ENCODE peak calls at places on chromosomes 11 and 22, in seven cellular contexts. N is breast epithelium, L is esophagus squamous epithelium, I is IMR-90, O is A549, F is cardiac fibroblast, C is left ventricle myocardium inferior. P is an unnamed sample.

GRCh38 chr11:121466063-121466794 is 13.5 kb upstream of the SORL1-AS1 start:
- DNase-seq in N (peak), C (peak), L (no peak), O (peak), F (peak), I (peak), P (peak)

GRCh38 chr11:61791737-61792309 is 576 bp downstream of the TMEM258 start:
- DNase-seq in L (no peak), O (peak), F (peak), N (peak), C (peak), I (peak), P (peak)

GRCh38 chr11:867856-868358 is 25.3 kb downstream of the TSPAN4 start:
- DNase-seq in I (no peak), F (no peak), N (no peak), O (no peak), L (no peak), C (no peak), P (no peak)

GRCh38 chr11:15178214-15178613 is 63.5 kb downstream of the INSC start:
- DNase-seq in N (no peak), I (no peak), C (no peak), O (no peak), F (no peak), L (no peak), P (no peak)

GRCh38 chr11:128052912-128053641 is 534.3 kb downstream of the ETS1 start:
- DNase-seq in L (no peak), F (peak), N (no peak), O (no peak), C (no peak), I (peak), P (peak)

GRCh38 chr11:70099578-70100282 is 21.6 kb downstream of the ANO1 start:
- DNase-seq in N (no peak), O (no peak), F (no peak), L (no peak), I (peak), C (no peak), P (peak)

GRCh38 chr11:76657139-76657823 is 13.3 kb downstream of the LRRC32 start:
- DNase-seq in F (no peak), N (peak), L (no peak), O (no peak), C (no peak), I (no peak), P (no peak)

GRCh38 chr11:128266893-128267292 is 320.5 kb downstream of the ETS1 start:
- DNase-seq in N (no peak), O (no peak), L (no peak), F (no peak), C (no peak), I (no peak), P (no peak)

GRCh38 chr11:72321381-72321996 is 77.5 kb upstream of the PHOX2A start:
- DNase-seq in L (no peak), N (no peak), I (peak), O (peak), F (no peak), C (no peak), P (peak)

GRCh38 chr11:101255036-101255435 is 125.4 kb upstream of the PGR start:
- DNase-seq in L (no peak), O (no peak), I (no peak), C (no peak), N (no peak), F (no peak), P (no peak)

GRCh38 chr11:58334708-58335107 is 24.2 kb downstream of the OR5B17 start:
- DNase-seq in L (no peak), F (peak), N (no peak), C (no peak), I (peak), O (peak), P (peak)

GRCh38 chr11:21811572-21811971 is 381.3 kb upstream of the ANO5 start:
- DNase-seq in C (no peak), O (peak), I (no peak), L (no peak), N (no peak), F (no peak), P (no peak)

GRCh38 chr11:1653541-1654387 is 24.2 kb downstream of the KRTAP5-5 start:
- DNase-seq in F (no peak), I (no peak), N (peak), C (no peak), O (no peak), L (no peak), P (no peak)

GRCh38 chr22:48824673-48825651 is 1002.7 kb downstream of the BRD1 start:
- DNase-seq in C (no peak), F (no peak), N (peak), I (no peak), O (no peak), L (no peak), P (no peak)

GRCh38 chr22:43288807-43289417 is 54.3 kb downstream of the SCUBE1 start:
- DNase-seq in N (no peak), L (no peak), F (no peak), C (no peak), I (no peak), O (no peak), P (no peak)

GRCh38 chr11:114182471-114182968 is 113.7 kb upstream of the NNMT start:
- DNase-seq in N (no peak), L (no peak), C (no peak), I (no peak), O (no peak), F (no peak), P (no peak)
- H3K4me3 ChIP-seq in N (peak), L (peak), C (peak), I (no peak), O (no peak), F (no peak), P (no peak)

GRCh38 chr11:118933486-118933885 is 7.8 kb upstream of the BCL9L start:
- DNase-seq in I (peak), C (peak), N (no peak), F (peak), O (no peak), L (no peak), P (peak)

GRCh38 chr11:118928870-118929495 is 3.3 kb upstream of the BCL9L start:
- DNase-seq in L (no peak), N (no peak), C (peak), I (peak), F (peak), O (peak), P (peak)

GRCh38 chr11:118929496-118930151 is 3.9 kb upstream of the BCL9L start:
- DNase-seq in I (peak), L (no peak), O (peak), N (peak), F (peak), C (peak), P (peak)

GRCh38 chr11:118930152-118930712 is 4.5 kb upstream of the BCL9L start:
- DNase-seq in L (no peak), C (peak), O (peak), F (peak), I (peak), N (peak), P (no peak)

GRCh38 chr11:118931576-118931975 is 5.8 kb upstream of the BCL9L start:
- DNase-seq in F (no peak), N (no peak), C (no peak), I (no peak), O (no peak), L (no peak), P (no peak)
- TF ChIP-seq CTCF in F (no peak), N (no peak), C (no peak), I (no peak), O (no peak), L (no peak), P (no peak)

DNA sequence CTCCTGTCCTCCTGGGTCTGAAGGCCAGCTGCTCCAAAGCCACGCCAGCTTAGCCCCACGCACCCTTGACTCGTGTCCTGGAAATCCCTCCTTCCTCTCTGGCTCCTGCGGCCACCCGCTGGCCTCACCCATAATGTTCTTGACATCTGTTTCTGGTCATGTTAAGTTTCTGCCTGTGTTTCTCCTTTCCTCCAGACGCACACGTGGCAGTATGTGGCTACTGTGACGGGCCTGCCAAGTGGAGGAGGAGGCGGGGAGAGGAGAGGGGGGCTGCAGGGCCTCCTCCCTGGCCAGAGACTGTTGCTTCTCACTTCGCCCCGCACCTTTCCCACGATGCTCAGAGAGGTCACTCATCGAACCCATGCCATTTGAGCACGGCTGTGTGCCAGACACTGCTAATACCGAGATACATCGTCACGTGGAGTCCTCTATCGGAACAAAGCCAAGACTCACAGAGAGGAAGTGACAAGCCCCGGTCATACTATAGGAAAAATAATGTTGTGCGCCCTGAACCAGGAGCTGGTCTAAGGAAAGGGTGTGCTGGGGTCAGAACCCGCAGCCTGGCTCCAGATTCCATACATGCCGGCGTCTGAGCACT is 11.5 kb downstream of the C1QTNF6 start:
- DNase-seq in O (no peak), N (peak), I (peak), C (peak), F (peak), L (no peak), P (peak)
- H3K4me3 ChIP-seq in O (no peak), N (no peak), I (no peak), C (peak), F (no peak), L (peak), P (no peak)

DNA sequence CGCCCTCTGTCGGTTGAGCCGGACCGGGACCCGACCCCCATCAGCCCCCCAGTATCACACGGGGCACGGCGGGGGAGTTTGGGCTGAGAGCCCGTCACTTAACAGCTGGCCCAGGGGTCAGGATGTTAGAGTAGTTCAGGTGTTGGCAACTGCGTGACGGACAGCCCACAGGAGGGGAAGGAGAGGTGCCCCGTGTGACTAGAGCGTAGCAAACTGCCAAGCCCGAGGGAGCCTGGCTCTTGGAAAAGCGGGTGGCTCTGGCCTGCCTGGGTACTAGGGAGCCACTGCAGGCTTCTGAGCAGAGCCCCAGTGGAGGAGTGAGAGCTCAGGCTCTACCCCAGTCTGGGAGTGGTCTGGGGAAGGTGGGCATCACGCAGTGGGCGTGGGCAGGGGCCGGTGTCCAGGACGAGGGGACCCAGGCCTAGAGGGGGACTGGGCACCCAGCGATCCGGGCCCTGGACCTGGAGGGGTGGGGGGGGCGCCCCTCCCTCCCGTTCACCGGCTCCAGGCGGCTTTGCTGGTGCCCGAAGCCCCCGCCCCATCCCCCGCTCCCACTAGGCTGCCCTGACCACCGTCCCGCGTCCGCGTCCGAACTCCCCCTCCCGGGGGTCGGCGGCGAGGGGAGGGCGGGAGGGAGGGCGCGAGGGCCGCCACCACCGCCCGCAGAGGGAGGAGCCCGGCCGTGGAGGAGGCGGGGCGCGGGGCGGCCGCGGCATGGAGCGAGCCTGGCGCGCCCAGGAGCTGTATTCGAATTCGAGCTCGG is 24.4 kb downstream of the SHANK3 start:
- DNase-seq in L (no peak), O (no peak), N (no peak), F (peak), I (no peak), C (peak), P (no peak)
- TF ChIP-seq CTCF in L (peak), O (no peak), N (no peak), F (peak), I (peak), C (peak), P (peak)

DNA sequence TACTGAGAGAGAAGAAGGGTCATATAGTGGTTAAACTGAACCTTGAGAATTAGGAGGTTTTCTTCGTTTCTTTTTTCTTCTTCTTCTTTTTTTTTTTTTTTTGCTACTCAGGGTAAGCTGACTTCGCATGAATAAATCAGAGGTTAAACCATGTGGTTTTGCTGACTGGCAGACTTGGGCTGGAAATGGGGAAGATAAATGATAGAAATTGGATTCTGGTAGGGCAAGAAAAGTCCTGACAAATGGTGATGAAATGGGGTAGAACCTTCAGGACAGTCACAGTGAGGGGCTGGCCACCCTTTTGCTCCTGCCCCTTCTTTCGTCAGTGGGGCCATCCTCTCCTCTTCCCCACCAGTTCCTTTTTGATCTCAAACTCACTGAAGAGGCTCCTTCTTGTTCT is 1.6 kb upstream of the SWAP70 start:
- DNase-seq in I (no peak), F (no peak), C (no peak), L (no peak), N (no peak), O (no peak), P (no peak)
- H3K4me3 ChIP-seq in I (no peak), F (no peak), C (no peak), L (no peak), N (no peak), O (no peak), P (no peak)

GRCh38 chr11:103257360-103257759 is 148.1 kb downstream of the DYNC2H1 start:
- DNase-seq in O (peak), F (peak), N (no peak), C (no peak), L (no peak), I (peak), P (no peak)
- TF ChIP-seq CTCF in O (peak), F (peak), N (no peak), C (no peak), L (no peak), I (peak), P (peak)

GRCh38 chr11:67731583-67731982 is 57.2 kb upstream of the ALDH3B2 start:
- DNase-seq in F (no peak), O (no peak), L (no peak), I (no peak), C (no peak), N (no peak), P (no peak)
- H3K4me3 ChIP-seq in F (no peak), O (peak), L (no peak), I (no peak), C (peak), N (peak), P (no peak)

DNA sequence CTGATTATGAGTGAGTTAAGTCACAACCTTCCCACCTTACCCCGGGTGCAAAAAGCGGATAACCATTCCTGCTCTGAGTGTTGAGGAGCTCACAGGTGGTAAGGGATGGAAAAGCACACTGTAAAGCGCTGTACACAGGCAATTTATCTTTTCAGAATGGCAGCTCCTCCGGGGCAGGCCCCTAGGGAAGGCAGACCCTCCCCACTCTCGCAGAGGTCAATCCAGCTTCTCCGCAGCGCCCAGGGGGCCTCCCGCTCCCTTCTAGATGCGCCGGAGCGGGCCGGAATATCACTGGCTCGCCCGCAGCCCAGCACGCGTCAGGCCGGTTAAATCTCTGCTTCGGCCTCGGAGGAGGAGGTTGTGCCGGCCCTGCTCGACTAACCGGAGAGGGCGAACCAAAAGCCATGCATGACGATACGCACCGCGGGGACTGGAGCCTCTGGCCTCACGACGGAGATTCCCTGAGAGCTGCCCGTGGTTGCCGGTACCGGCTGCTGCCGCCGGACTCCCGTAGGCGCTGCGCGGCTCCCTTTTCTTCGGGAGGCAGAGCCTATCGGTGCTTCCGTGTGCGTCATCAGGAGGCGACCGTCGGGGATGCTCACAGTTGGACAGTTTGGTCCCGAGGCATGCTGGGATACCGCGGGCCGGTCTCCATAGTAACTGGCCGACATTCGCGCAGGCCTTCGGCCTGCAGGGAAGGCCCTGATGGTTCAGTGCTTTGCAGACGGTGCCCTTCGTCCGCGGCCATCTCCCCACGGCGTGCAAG is at the start of gene BRMS1:
- DNase-seq in I (peak), F (peak), O (peak), C (peak), L (peak), N (peak), P (peak)
- TF ChIP-seq CTCF in I (no peak), F (peak), O (no peak), C (peak), L (peak), N (no peak), P (no peak)

GRCh38 chr11:46237248-46238077 is 40.0 kb upstream of the CREB3L1 start:
- DNase-seq in I (peak), N (no peak), O (peak), F (peak), L (no peak), C (peak), P (peak)

GRCh38 chr11:46238967-46239800 is 38.3 kb upstream of the CREB3L1 start:
- DNase-seq in L (no peak), O (peak), I (peak), F (peak), C (peak), N (peak), P (peak)

GRCh38 chr11:46238078-46238966 is 39.1 kb upstream of the CREB3L1 start:
- DNase-seq in N (no peak), I (peak), O (peak), F (peak), C (peak), L (no peak), P (peak)

GRCh38 chr11:46235777-46236688 is 41.4 kb upstream of the CREB3L1 start:
- DNase-seq in C (no peak), I (no peak), L (no peak), F (peak), N (no peak), O (no peak), P (peak)

GRCh38 chr11:46236918-46237247 is 40.6 kb upstream of the CREB3L1 start:
- DNase-seq in C (no peak), L (no peak), I (no peak), F (no peak), O (no peak), N (no peak), P (no peak)
- H3K4me3 ChIP-seq in C (peak), L (no peak), I (no peak), F (no peak), O (peak), N (no peak), P (no peak)

GRCh38 chr11:106132582-106133354 is 55.3 kb downstream of the AASDHPPT start:
- DNase-seq in F (no peak), N (no peak), C (no peak), O (no peak), L (no peak), I (no peak), P (no peak)

GRCh38 chr11:106131998-106132397 is 54.5 kb downstream of the AASDHPPT start:
- DNase-seq in N (no peak), C (no peak), L (no peak), F (no peak), I (no peak), O (no peak), P (no peak)

GRCh38 chr11:106137758-106138157 is 60.3 kb downstream of the AASDHPPT start:
- DNase-seq in N (no peak), I (no peak), O (no peak), F (no peak), L (no peak), C (no peak), P (no peak)

GRCh38 chr11:106137061-106137460 is 59.6 kb downstream of the AASDHPPT start:
- DNase-seq in I (no peak), F (no peak), N (no peak), L (no peak), O (no peak), C (no peak), P (peak)

GRCh38 chr11:106133529-106133928 is 56.1 kb downstream of the AASDHPPT start:
- DNase-seq in F (peak), C (no peak), O (no peak), N (no peak), L (no peak), I (no peak), P (no peak)
- TF ChIP-seq CTCF in F (peak), C (peak), O (peak), N (no peak), L (no peak), I (peak), P (no peak)